ENCODE peak calls at places on chromosomes 12 and 14, in six cellular contexts. I, R, W, S, A and O are unnamed samples.

GRCh38 chr14:67618617-67619063 is 1.1 kb upstream of the ARG2 start:
- DNase-seq in I (peak), R (peak), W (peak), S (peak), A (peak), O (no peak)

GRCh38 chr12:41514907-41515306 is 326.8 kb downstream of the PDZRN4 start:
- DNase-seq in S (no peak), R (no peak), I (no peak), A (peak), W (peak), O (no peak)

GRCh38 chr14:87468531-87468930 is 524.5 kb downstream of the GALC start:
- DNase-seq in A (no peak), R (no peak), S (no peak), W (no peak), I (no peak), O (no peak)

GRCh38 chr12:107586256-107586970 is 99.2 kb upstream of the PWP1 start:
- DNase-seq in S (no peak), R (no peak), I (no peak), A (no peak), W (no peak), O (no peak)

GRCh38 chr12:133120385-133121191 is 9.5 kb downstream of the ZNF891 start:
- DNase-seq in A (no peak), R (no peak), S (no peak), W (no peak), I (peak), O (no peak)

GRCh38 chr14:94239416-94239815 is 53.7 kb downstream of the SERPINA10 start:
- DNase-seq in W (no peak), I (no peak), R (no peak), S (peak), A (no peak), O (no peak)

GRCh38 chr14:63852271-63852816 is 460 bp upstream of the SYNE2 start:
- DNase-seq in I (peak), R (no peak), W (no peak), A (no peak), S (no peak), O (no peak)

GRCh38 chr14:104984056-104984894 is 1.3 kb upstream of the CLBA1 start:
- DNase-seq in A (no peak), I (no peak), S (no peak), R (no peak), W (no peak), O (no peak)

GRCh38 chr14:99517643-99518381 is 36.6 kb downstream of the CCNK start:
- DNase-seq in W (no peak), A (no peak), R (no peak), I (no peak), S (no peak), O (peak)

GRCh38 chr12:56715798-56716197 is 9.3 kb downstream of the NACA start:
- DNase-seq in S (no peak), R (no peak), I (no peak), W (no peak), A (no peak), O (no peak)

GRCh38 chr12:57135939-57136338 is 7.7 kb downstream of the LRP1 start:
- DNase-seq in A (no peak), W (no peak), S (no peak), R (no peak), I (peak), O (peak)

GRCh38 chr12:69873429-69873828 is 48.4 kb downstream of the MYRFL start:
- DNase-seq in W (no peak), R (peak), A (no peak), S (peak), I (peak), O (no peak)

GRCh38 chr14:78448483-78449094 is 278.4 kb downstream of the NRXN3 start:
- DNase-seq in R (peak), W (peak), I (peak), A (peak), S (peak), O (no peak)

GRCh38 chr14:105879867-105880561 is 353.6 kb downstream of the TMEM121 start:
- DNase-seq in A (no peak), S (no peak), R (no peak), W (no peak), I (no peak), O (peak)

GRCh38 chr14:104237651-104238423 is 99.5 kb downstream of the KIF26A start:
- DNase-seq in I (no peak), A (no peak), W (no peak), R (no peak), S (no peak), O (peak)

GRCh38 chr14:54814076-54814475 is 88.5 kb downstream of the GCH1 start:
- DNase-seq in R (no peak), W (peak), I (no peak), A (peak), S (no peak), O (no peak)

GRCh38 chr12:53754633-53755261 is 3.0 kb upstream of the CISTR start:
- DNase-seq in A (no peak), I (peak), S (peak), R (no peak), W (no peak), O (no peak)

GRCh38 chr14:68306934-68307758 is 485.7 kb downstream of the ZFP36L1 start:
- DNase-seq in A (no peak), S (no peak), W (peak), R (no peak), I (peak), O (no peak)

GRCh38 chr12:109218996-109219395 is 90.1 kb downstream of the FOXN4 start:
- DNase-seq in W (no peak), S (no peak), R (no peak), I (no peak), A (no peak), O (no peak)

GRCh38 chr12:34400986-34401658 is 378.8 kb downstream of the ALG10 start:
- DNase-seq in I (no peak), A (no peak), W (no peak), R (no peak), S (no peak), O (peak)

GRCh38 chr12:11461433-11461832 is 66.1 kb upstream of the PRB2 start:
- DNase-seq in W (no peak), I (no peak), R (peak), A (no peak), S (no peak), O (no peak)

GRCh38 chr12:57456145-57456700 is 1.1 kb downstream of the INHBE start:
- DNase-seq in R (peak), A (peak), I (peak), W (peak), S (peak), O (no peak)

GRCh38 chr12:132602578-132603239 is 7.7 kb downstream of the LRCOL1 start:
- DNase-seq in A (no peak), R (no peak), W (no peak), I (no peak), S (no peak), O (no peak)

GRCh38 chr12:5083955-5084849 is 40.5 kb downstream of the KCNA5 start:
- DNase-seq in S (peak), W (peak), A (peak), I (peak), R (peak), O (no peak)